ENCODE peak calls at places on chromosomes 13 and 19, in ten cellular contexts. K, E, T, H, S, U, W, I, C and N are unnamed samples.
A peak's percentile ranks its signal among the peaks of the same experiment; 100 is the strongest.

GRCh38 chr19:38695832-38696732 is 48.2 kb downstream of the CAPN12 start:
- DNase-seq in K (no peak), E (no peak), T (no peak), H (no peak), S (no peak), U (no peak), W (no peak), I (no peak), C (no peak), N (no peak)

GRCh38 chr13:30313307-30313706 is 6.0 kb upstream of the KATNAL1 start:
- DNase-seq in K (no peak), E (no peak), T (peak; percentile 31), H (no peak), S (no peak), U (no peak), W (no peak), I (no peak), C (no peak), N (no peak)

GRCh38 chr13:58043971-58044370 is 412.4 kb downstream of the PCDH17 start:
- DNase-seq in K (no peak), E (no peak), T (no peak), H (no peak), S (no peak), U (no peak), W (no peak), I (no peak), C (no peak), N (no peak)

GRCh38 chr13:27967203-27967735 is 1.8 kb downstream of the CDX2 start:
- DNase-seq in K (no peak), E (no peak), T (no peak), H (no peak), S (no peak), U (no peak), W (no peak), I (no peak), C (no peak), N (no peak)

GRCh38 chr13:103140001-103140671 is 73.9 kb upstream of the SLC10A2 start:
- DNase-seq in K (peak; percentile 8), E (no peak), T (no peak), H (peak; percentile 33), S (peak; percentile 62), U (no peak), W (no peak), I (peak; percentile 13), C (peak; percentile 42), N (no peak)

GRCh38 chr19:45293682-45294081 is 29.0 kb downstream of the CKM start:
- DNase-seq in K (no peak), E (no peak), T (no peak), H (peak; percentile 43), S (no peak), U (no peak), W (no peak), I (no peak), C (peak; percentile 16), N (no peak)

GRCh38 chr19:16197188-16197621 is 506 bp upstream of the AP1M1 start:
- DNase-seq in K (peak; percentile 94), E (no peak), T (no peak), H (peak; percentile 54), S (no peak), U (no peak), W (peak; percentile 93), I (peak; percentile 2), C (peak; percentile 82), N (peak; percentile 79)

GRCh38 chr13:51916962-51917361 is 55.2 kb downstream of the CCDC70 start:
- DNase-seq in K (no peak), E (no peak), T (no peak), H (no peak), S (no peak), U (no peak), W (no peak), I (no peak), C (no peak), N (no peak)

GRCh38 chr19:11659612-11660011 is 62.3 kb downstream of the ZNF627 start:
- DNase-seq in K (peak; percentile 26), E (no peak), T (no peak), H (peak; percentile 6), S (no peak), U (no peak), W (peak; percentile 9), I (no peak), C (peak; percentile 55), N (no peak)

GRCh38 chr13:46571189-46571901 is 18.4 kb downstream of the LRCH1 start:
- DNase-seq in K (peak; percentile 70), E (no peak), T (no peak), H (no peak), S (no peak), U (no peak), W (peak; percentile 77), I (no peak), C (no peak), N (no peak)

GRCh38 chr19:41545547-41545946 is 30.4 kb upstream of the CEACAM21 start:
- DNase-seq in K (no peak), E (no peak), T (peak; percentile 54), H (no peak), S (no peak), U (no peak), W (no peak), I (no peak), C (no peak), N (no peak)

GRCh38 chr13:114134944-114135610 is 2.7 kb upstream of the RASA3 start:
- DNase-seq in K (no peak), E (peak; percentile 13), T (no peak), H (no peak), S (no peak), U (no peak), W (no peak), I (no peak), C (no peak), N (no peak)

GRCh38 chr13:59358014-59358413 is 805.7 kb downstream of the DIAPH3 start:
- DNase-seq in K (no peak), E (no peak), T (no peak), H (no peak), S (peak; percentile 70), U (no peak), W (no peak), I (no peak), C (no peak), N (no peak)

GRCh38 chr13:107576430-107576829 is 638.9 kb downstream of the LIG4 start:
- DNase-seq in K (no peak), E (no peak), T (no peak), H (no peak), S (no peak), U (no peak), W (no peak), I (no peak), C (peak; percentile 13), N (no peak)

GRCh38 chr13:33467556-33467955 is 182.0 kb upstream of the STARD13 start:
- DNase-seq in K (no peak), E (no peak), T (no peak), H (no peak), S (no peak), U (no peak), W (no peak), I (no peak), C (no peak), N (no peak)
- TF ChIP-seq CTCF in K (no peak), E (no peak), T (no peak), H (no peak), S (no peak), U (no peak), W (no peak), I (no peak), C (no peak), N (no peak)

DNA sequence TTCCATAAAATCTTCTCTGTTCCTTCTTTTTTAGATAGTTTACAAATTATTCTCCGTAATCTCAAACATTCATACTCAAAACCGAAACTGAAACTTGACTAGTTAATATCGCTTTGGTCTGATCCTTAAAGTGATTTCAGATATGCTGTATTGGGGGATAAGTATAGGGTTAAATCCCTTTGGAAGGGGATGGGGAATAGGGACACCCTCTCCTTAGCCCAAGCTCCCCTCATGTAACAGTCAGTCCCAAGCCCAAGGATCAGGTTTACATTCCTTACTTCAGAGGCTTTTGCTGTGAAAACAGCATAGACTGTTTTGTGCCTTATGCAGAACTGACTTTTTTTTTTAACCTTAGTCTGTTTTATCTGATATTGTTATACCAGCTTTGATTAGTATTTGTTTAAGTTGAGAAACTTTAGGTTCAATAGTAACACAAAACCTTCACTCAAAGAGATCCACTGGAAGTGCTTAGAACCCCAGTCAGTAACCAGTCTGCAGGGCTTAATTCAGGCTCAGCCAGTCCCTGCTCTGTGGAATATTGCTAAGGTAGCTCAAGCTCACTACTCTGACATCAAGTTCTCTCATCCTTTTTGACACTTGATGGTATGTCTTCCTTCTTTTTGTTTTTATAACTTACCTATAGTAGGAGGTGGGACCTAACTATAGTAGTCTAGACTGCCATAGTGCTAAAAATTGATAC is 10.5 kb downstream of the CDADC1 start:
- DNase-seq in K (no peak), E (no peak), T (no peak), H (no peak), S (no peak), U (no peak), W (no peak), I (no peak), C (no peak), N (no peak)
- H3K4me3 ChIP-seq in K (no peak overlapping the region), E (peak overlapping the region; percentile 47), T (peak overlapping the region; percentile 45), H (no peak overlapping the region), S (no peak overlapping the region), U (no peak overlapping the region), W (no peak overlapping the region), I (peak overlapping the region; percentile 18), C (no peak overlapping the region), N (no peak overlapping the region)

GRCh38 chr19:46431824-46432223 is 3.1 kb upstream of the PNMA8C start:
- DNase-seq in K (no peak), E (no peak), T (no peak), H (no peak), S (peak; percentile 86), U (no peak), W (no peak), I (no peak), C (no peak), N (no peak)
- TF ChIP-seq CTCF in K (no peak), E (no peak), T (no peak), H (peak; percentile 7), S (peak; percentile 69), U (no peak), W (peak; percentile 16), I (no peak), C (no peak), N (no peak)

GRCh38 chr13:50366488-50367174 is 351.4 kb downstream of the KCNRG start:
- DNase-seq in K (no peak), E (no peak), T (no peak), H (no peak), S (no peak), U (no peak), W (no peak), I (no peak), C (peak; percentile 16), N (no peak)

GRCh38 chr13:50361282-50361681 is 346.0 kb downstream of the KCNRG start:
- DNase-seq in K (no peak), E (no peak), T (no peak), H (no peak), S (no peak), U (no peak), W (no peak), I (no peak), C (no peak), N (no peak)

GRCh38 chr13:50369646-50370045 is 354.4 kb downstream of the KCNRG start:
- DNase-seq in K (no peak), E (no peak), T (no peak), H (no peak), S (no peak), U (no peak), W (no peak), I (no peak), C (no peak), N (no peak)

GRCh38 chr13:50365683-50366391 is 350.6 kb downstream of the KCNRG start:
- DNase-seq in K (no peak), E (no peak), T (peak; percentile 36), H (peak; percentile 71), S (no peak), U (no peak), W (no peak), I (no peak), C (peak; percentile 76), N (no peak)

GRCh38 chr13:50365300-50365682 is 350.0 kb downstream of the KCNRG start:
- DNase-seq in K (peak; percentile 22), E (no peak), T (no peak), H (no peak), S (no peak), U (no peak), W (no peak), I (no peak), C (no peak), N (no peak)
- H3K4me3 ChIP-seq in K (no peak overlapping the region), E (no peak overlapping the region), T (no peak overlapping the region), H (no peak overlapping the region), S (no peak overlapping the region), U (no peak overlapping the region), W (no peak overlapping the region), I (no peak overlapping the region), C (peak overlapping the region; percentile 57), N (no peak overlapping the region)